ENCODE peak calls at places on chromosomes 1 and 21, in five cellular contexts. T is A549, U is transverse colon, D is suprapubic skin, C is ovary. H is an unnamed sample.

GRCh38 chr1:48043524-48043923 is 46.3 kb upstream of the TRABD2B start:
- DNase-seq in T (no peak), U (no peak), D (no peak), C (no peak), H (no peak)

GRCh38 chr1:19179597-19180271 is 30.3 kb downstream of the UBR4 start:
- DNase-seq in T (peak; percentile 44), U (no peak), D (no peak), C (peak; percentile 24), H (no peak)

GRCh38 chr1:244400974-244401373 is 50.7 kb downstream of the ADSS2 start:
- DNase-seq in T (no peak), U (no peak), D (no peak), C (no peak), H (no peak)

GRCh38 chr1:75632350-75632949 is 21.5 kb upstream of the SLC44A5 start:
- DNase-seq in T (peak; percentile 22), U (no peak), D (no peak), C (no peak), H (no peak)

GRCh38 chr1:198556969-198557368 is 16.5 kb upstream of the ATP6V1G3 start:
- DNase-seq in T (no peak), U (peak; percentile 46), D (no peak), C (no peak), H (peak; percentile 26)

GRCh38 chr1:177517556-177517955 is 346.8 kb downstream of the BRINP2 start:
- DNase-seq in T (no peak), U (no peak), D (no peak), C (no peak), H (no peak)

GRCh38 chr1:1038694-1039093 is 18.8 kb downstream of the AGRN start:
- DNase-seq in T (no peak), U (no peak), D (no peak), C (no peak), H (no peak)

GRCh38 chr1:64874664-64875063 is 91.7 kb downstream of the JAK1 start:
- DNase-seq in T (no peak), U (no peak), D (no peak), C (no peak), H (no peak)

GRCh38 chr1:235588156-235588555 is 61.4 kb downstream of the GNG4 start:
- DNase-seq in T (no peak), U (no peak), D (no peak), C (no peak), H (no peak)

GRCh38 chr1:179146916-179147315 is 65.0 kb downstream of the TOR3A start:
- DNase-seq in T (no peak), U (no peak), D (no peak), C (no peak), H (no peak)

GRCh38 chr1:180563013-180563827 is 4.5 kb downstream of the OVAAL start:
- DNase-seq in T (peak; percentile 58), U (peak; percentile 21), D (no peak), C (no peak), H (no peak)

GRCh38 chr1:8116892-8117262 is 90.8 kb upstream of the ERRFI1 start:
- DNase-seq in T (peak; percentile 65), U (peak; percentile 39), D (no peak), C (peak; percentile 87), H (peak; percentile 56)

GRCh38 chr1:154407021-154407865 is 2.1 kb downstream of the IL6R start:
- DNase-seq in T (no peak), U (no peak), D (no peak), C (no peak), H (peak; percentile 39)

GRCh38 chr1:117284408-117285215 is 73.9 kb upstream of the VTCN1 start:
- DNase-seq in T (peak; percentile 71), U (no peak), D (no peak), C (no peak), H (no peak)

GRCh38 chr1:203765029-203765837 is at the start of gene LAX1:
- DNase-seq in T (no peak), U (peak; percentile 59), D (no peak), C (no peak), H (peak; percentile 43)

GRCh38 chr1:87305762-87306161 is 22.9 kb upstream of the LMO4 start:
- DNase-seq in T (no peak), U (no peak), D (no peak), C (no peak), H (no peak)

GRCh38 chr1:209755926-209756607 is at the start of gene TRAF3IP3:
- DNase-seq in T (no peak), U (peak; percentile 71), D (no peak), C (no peak), H (peak; percentile 52)

GRCh38 chr1:230031131-230031530 is 35.9 kb upstream of the GALNT2 start:
- DNase-seq in T (peak; percentile 24), U (no peak), D (no peak), C (no peak), H (no peak)

GRCh38 chr1:161160763-161161162 is 1.5 kb downstream of the USP21 start:
- DNase-seq in T (no peak), U (no peak), D (no peak), C (no peak), H (no peak)

GRCh38 chr1:161159087-161159914 is at the start of gene USP21:
- DNase-seq in T (peak; percentile 89), U (peak; percentile 94), D (peak; percentile 96), C (peak; percentile 93), H (peak; percentile 94)

GRCh38 chr1:161157867-161158266 is 1.4 kb upstream of the USP21 start:
- DNase-seq in T (no peak), U (no peak), D (no peak), C (no peak), H (no peak)

GRCh38 chr1:161159915-161160248 is 582 bp downstream of the USP21 start:
- DNase-seq in T (no peak), U (no peak), D (no peak), C (no peak), H (no peak)

DNA sequence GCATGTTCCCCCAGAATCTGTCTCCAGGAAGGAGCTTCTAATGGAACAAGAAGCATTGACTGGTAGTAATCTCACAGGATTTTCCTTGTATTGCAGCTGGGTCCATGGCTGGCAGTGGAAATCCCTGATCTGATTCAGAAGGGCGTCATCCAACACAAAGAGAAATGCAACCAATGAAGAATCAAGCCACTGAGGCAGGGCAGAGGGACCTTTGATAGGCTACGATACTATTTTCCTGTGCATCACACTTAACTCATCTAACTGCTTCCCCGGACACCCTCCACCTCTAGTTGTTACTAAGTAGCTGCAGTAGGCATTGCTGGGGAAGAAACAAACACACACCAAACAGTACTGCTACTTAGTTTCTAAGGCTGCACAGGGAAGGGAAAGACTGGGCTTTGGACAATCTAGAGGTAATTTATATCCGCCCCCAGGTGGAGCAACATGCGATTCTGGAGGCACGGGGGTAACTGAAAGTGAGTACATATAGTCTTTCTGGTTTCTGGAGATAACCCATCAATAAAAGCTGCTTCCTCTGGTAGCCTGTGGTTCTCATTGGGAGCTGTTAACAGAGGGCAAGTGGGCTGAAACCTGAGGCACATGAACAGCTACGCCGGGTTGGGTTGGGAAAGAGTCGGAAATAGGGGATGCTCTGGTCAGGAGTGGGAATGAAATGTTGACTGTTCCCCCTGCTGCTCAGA is 834 bp upstream of the USP21 start:
- DNase-seq in T (no peak), U (no peak), D (no peak), C (no peak), H (no peak)
- TF ChIP-seq EP300 in T (no peak), U (no peak), D (no peak), C (no peak), H (no peak)

GRCh38 chr1:161172776-161173376 is 4.4 kb downstream of the B4GALT3 start:
- DNase-seq in T (no peak), U (no peak), D (no peak), C (no peak), H (no peak)

GRCh38 chr1:161171696-161172095 is 5.5 kb downstream of the PPOX start:
- DNase-seq in T (no peak), U (no peak), D (no peak), C (no peak), H (no peak)

GRCh38 chr1:161168906-161169305 is 2.7 kb downstream of the PPOX start:
- DNase-seq in T (no peak), U (no peak), D (no peak), C (no peak), H (no peak)

GRCh38 chr1:161172349-161172748 is 5.0 kb downstream of the B4GALT3 start:
- DNase-seq in T (no peak), U (no peak), D (no peak), C (no peak), H (peak; percentile 65)

GRCh38 chr1:161171191-161171590 is 5.0 kb downstream of the PPOX start:
- DNase-seq in T (no peak), U (no peak), D (no peak), C (no peak), H (no peak)
- TF ChIP-seq CTCF in T (peak; percentile 10), U (no peak), D (no peak), C (no peak), H (no peak)

DNA sequence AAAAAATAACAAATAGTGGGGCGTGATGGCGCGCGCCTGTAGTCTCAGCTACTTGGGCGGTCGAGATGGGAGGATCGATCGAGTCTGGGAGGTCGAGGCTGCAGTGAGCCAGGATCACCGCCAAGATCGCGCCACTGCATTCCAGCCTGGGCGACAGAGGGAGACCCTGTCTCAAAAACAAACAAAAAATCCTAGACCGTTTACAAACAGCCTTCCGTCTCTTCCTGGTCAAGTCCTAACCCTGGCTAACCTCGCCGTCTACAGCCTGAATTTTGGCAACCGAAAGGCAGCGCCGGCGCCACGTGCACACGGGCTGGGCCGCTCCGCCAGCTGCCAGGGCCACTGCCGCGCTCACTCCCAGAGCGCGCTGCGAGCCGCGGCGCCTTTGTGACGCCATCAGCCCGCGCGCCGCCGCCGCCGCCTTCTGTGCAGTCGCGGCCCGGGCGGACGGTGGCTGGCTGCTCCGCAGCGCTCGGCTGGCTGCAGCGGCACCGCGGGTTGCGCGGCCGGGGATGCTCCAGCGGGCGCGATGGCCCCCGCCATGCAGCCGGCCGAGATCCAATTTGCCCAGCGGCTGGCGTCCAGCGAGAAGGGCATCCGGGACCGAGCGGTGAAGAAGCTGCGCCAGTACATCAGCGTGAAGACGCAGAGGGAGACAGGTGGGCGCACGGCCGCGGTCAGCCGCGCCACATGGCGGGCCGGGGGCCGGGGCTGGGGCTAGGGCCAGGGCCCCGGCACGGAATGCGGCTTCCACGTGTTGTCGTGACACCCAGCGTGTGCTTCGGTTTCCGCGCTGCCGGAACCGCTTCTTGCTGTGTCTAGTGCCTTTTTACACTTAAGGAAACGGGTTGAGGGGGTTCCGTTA is at the start of the genes HSF2BP and RRP1B:
- DNase-seq in T (peak; percentile 82), U (peak; percentile 86), D (peak; percentile 78), C (peak; percentile 80), H (peak; percentile 88)
- TF ChIP-seq EP300 in T (no peak), U (no peak), D (no peak), C (no peak), H (no peak)

GRCh38 chr1:28552482-28553228 is at the start of gene TRNAU1AP:
- DNase-seq in T (peak; percentile 92), U (peak; percentile 98), D (peak; percentile 97), C (peak; percentile 97), H (peak; percentile 98)

GRCh38 chr1:28551381-28551780 is 1.5 kb upstream of the TRNAU1AP start:
- DNase-seq in T (no peak), U (no peak), D (no peak), C (no peak), H (no peak)

DNA sequence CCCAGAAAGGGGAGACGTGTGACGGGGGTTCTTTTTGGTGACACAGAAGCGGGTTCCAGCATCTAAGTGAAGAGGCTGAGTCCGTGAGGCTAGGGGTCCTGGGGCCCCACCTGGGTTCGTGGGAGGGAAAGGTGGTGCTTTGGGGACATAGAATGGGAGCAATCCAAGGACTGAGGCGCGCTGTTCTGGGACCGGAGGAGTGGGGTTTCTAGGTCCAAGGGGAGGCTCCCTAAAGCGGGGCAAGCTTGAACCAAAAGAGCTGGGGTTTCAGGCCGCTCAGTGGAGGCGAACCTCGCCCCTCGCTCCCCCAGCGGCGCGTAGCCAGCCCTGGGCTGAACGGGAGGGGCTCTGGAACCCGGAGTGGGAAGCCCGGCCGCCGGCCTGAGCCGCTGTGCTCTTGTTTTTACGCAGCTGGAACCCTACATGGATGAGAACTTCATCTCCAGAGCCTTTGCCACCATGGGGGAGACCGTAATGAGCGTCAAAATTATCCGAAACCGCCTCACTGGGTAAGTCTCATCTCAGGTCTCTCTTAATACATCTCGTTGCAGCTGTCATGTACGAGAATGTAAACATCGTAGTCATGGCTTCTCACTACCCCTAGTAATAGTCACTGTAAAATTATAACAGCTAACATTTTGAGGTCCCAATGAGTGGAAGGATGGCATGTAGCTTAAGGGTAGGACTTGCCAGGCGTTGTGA is 495 bp downstream of the TRNAU1AP start:
- DNase-seq in T (no peak), U (peak; percentile 53), D (no peak), C (peak; percentile 59), H (peak; percentile 30)
- TF ChIP-seq CTCF in T (no peak), U (no peak), D (no peak), C (no peak), H (no peak)

H was measured in stomach.